ENCODE peak calls at places on chromosomes 12 and 14, in eight cellular contexts. One of them, this sample, is unnamed.

GRCh38 chr14:95267306-95267705 is 52.4 kb downstream of the CLMN start:
- DNase-seq in aorta: no peak
- DNase-seq in RCC 7860: no peak
- DNase-seq in Peyer's patch: no peak
- DNase-seq in T-helper 2 cell: peak; percentile 77
- DNase-seq in psoas muscle: no peak
- DNase-seq in choroid plexus epithelial cell: no peak
- DNase-seq in activated T-helper 2 cell treated with anti-CD3 and anti-CD28 coated beads, Interferon-gamma antibody, Interleukin-2, Interleukin-4, amounts not matched to agents 10 μg/mL and 5 μg/mL and 100 μg/mL, durations not matched to agents 14 hours and 24 hours and 36 hours: no peak
- DNase-seq in this sample: no peak

GRCh38 chr12:55974308-55974724 is 438 bp downstream of the RAB5B start:
- DNase-seq in psoas muscle: no peak
- DNase-seq in activated T-helper 2 cell treated with anti-CD3 and anti-CD28 coated beads, Interferon-gamma antibody, Interleukin-2, Interleukin-4, amounts not matched to agents 10 μg/mL and 5 μg/mL and 100 μg/mL, durations not matched to agents 14 hours and 24 hours and 36 hours: no peak
- DNase-seq in aorta: peak; percentile 75
- DNase-seq in RCC 7860: no peak
- DNase-seq in T-helper 2 cell: peak; percentile 57
- DNase-seq in choroid plexus epithelial cell: peak; percentile 62
- DNase-seq in Peyer's patch: no peak
- DNase-seq in this sample: no peak

GRCh38 chr12:118711185-118711584 is 270.2 kb upstream of the SRRM4 start:
- DNase-seq in psoas muscle: no peak
- DNase-seq in T-helper 2 cell: no peak
- DNase-seq in Peyer's patch: no peak
- DNase-seq in choroid plexus epithelial cell: no peak
- DNase-seq in aorta: no peak
- DNase-seq in RCC 7860: no peak
- DNase-seq in activated T-helper 2 cell treated with anti-CD3 and anti-CD28 coated beads, Interferon-gamma antibody, Interleukin-2, Interleukin-4, amounts not matched to agents 10 μg/mL and 5 μg/mL and 100 μg/mL, durations not matched to agents 14 hours and 24 hours and 36 hours: no peak
- DNase-seq in this sample: no peak

GRCh38 chr14:74528406-74528805 is 34.8 kb downstream of the ISCA2 start:
- DNase-seq in T-helper 2 cell: no peak
- DNase-seq in activated T-helper 2 cell treated with anti-CD3 and anti-CD28 coated beads, Interferon-gamma antibody, Interleukin-2, Interleukin-4, amounts not matched to agents 10 μg/mL and 5 μg/mL and 100 μg/mL, durations not matched to agents 14 hours and 24 hours and 36 hours: no peak
- DNase-seq in RCC 7860: no peak
- DNase-seq in choroid plexus epithelial cell: no peak
- DNase-seq in psoas muscle: no peak
- DNase-seq in Peyer's patch: no peak
- DNase-seq in aorta: no peak
- DNase-seq in this sample: no peak

GRCh38 chr12:78759387-78759786 is 105.2 kb upstream of the SYT1 start:
- DNase-seq in activated T-helper 2 cell treated with anti-CD3 and anti-CD28 coated beads, Interferon-gamma antibody, Interleukin-2, Interleukin-4, amounts not matched to agents 10 μg/mL and 5 μg/mL and 100 μg/mL, durations not matched to agents 14 hours and 24 hours and 36 hours: no peak
- DNase-seq in choroid plexus epithelial cell: peak; percentile 38
- DNase-seq in aorta: no peak
- DNase-seq in RCC 7860: peak; percentile 33
- DNase-seq in psoas muscle: no peak
- DNase-seq in Peyer's patch: no peak
- DNase-seq in T-helper 2 cell: no peak
- DNase-seq in this sample: no peak

GRCh38 chr14:71415404-71415690 is 508.1 kb downstream of the PCNX1 start:
- DNase-seq in aorta: no peak
- DNase-seq in Peyer's patch: no peak
- DNase-seq in activated T-helper 2 cell treated with anti-CD3 and anti-CD28 coated beads, Interferon-gamma antibody, Interleukin-2, Interleukin-4, amounts not matched to agents 10 μg/mL and 5 μg/mL and 100 μg/mL, durations not matched to agents 14 hours and 24 hours and 36 hours: no peak
- DNase-seq in psoas muscle: no peak
- DNase-seq in RCC 7860: no peak
- DNase-seq in T-helper 2 cell: no peak
- DNase-seq in choroid plexus epithelial cell: peak; percentile 91
- DNase-seq in this sample: no peak

GRCh38 chr14:96568646-96569045 is 66.5 kb downstream of the PAPOLA start:
- DNase-seq in choroid plexus epithelial cell: no peak
- DNase-seq in aorta: no peak
- DNase-seq in psoas muscle: no peak
- DNase-seq in T-helper 2 cell: no peak
- DNase-seq in activated T-helper 2 cell treated with anti-CD3 and anti-CD28 coated beads, Interferon-gamma antibody, Interleukin-2, Interleukin-4, amounts not matched to agents 10 μg/mL and 5 μg/mL and 100 μg/mL, durations not matched to agents 14 hours and 24 hours and 36 hours: no peak
- DNase-seq in Peyer's patch: no peak
- DNase-seq in RCC 7860: no peak
- DNase-seq in this sample: no peak

GRCh38 chr12:124727244-124727673 is 136.4 kb downstream of the SCARB1 start:
- DNase-seq in aorta: peak; percentile 93
- DNase-seq in Peyer's patch: no peak
- DNase-seq in T-helper 2 cell: no peak
- DNase-seq in RCC 7860: peak; percentile 70
- DNase-seq in psoas muscle: peak; percentile 80
- DNase-seq in activated T-helper 2 cell treated with anti-CD3 and anti-CD28 coated beads, Interferon-gamma antibody, Interleukin-2, Interleukin-4, amounts not matched to agents 10 μg/mL and 5 μg/mL and 100 μg/mL, durations not matched to agents 14 hours and 24 hours and 36 hours: no peak
- DNase-seq in choroid plexus epithelial cell: no peak
- DNase-seq in this sample: peak; percentile 80

GRCh38 chr12:30882706-30883105 is 43.8 kb upstream of the TSPAN11 start:
- DNase-seq in activated T-helper 2 cell treated with anti-CD3 and anti-CD28 coated beads, Interferon-gamma antibody, Interleukin-2, Interleukin-4, amounts not matched to agents 10 μg/mL and 5 μg/mL and 100 μg/mL, durations not matched to agents 14 hours and 24 hours and 36 hours: no peak
- DNase-seq in Peyer's patch: no peak
- DNase-seq in psoas muscle: no peak
- DNase-seq in RCC 7860: no peak
- DNase-seq in aorta: no peak
- DNase-seq in choroid plexus epithelial cell: peak; percentile 37
- DNase-seq in T-helper 2 cell: no peak
- DNase-seq in this sample: no peak

GRCh38 chr12:47988073-47989022 is 15.9 kb downstream of the COL2A1 start:
- DNase-seq in activated T-helper 2 cell treated with anti-CD3 and anti-CD28 coated beads, Interferon-gamma antibody, Interleukin-2, Interleukin-4, amounts not matched to agents 10 μg/mL and 5 μg/mL and 100 μg/mL, durations not matched to agents 14 hours and 24 hours and 36 hours: no peak
- DNase-seq in choroid plexus epithelial cell: peak; percentile 30
- DNase-seq in Peyer's patch: no peak
- DNase-seq in psoas muscle: no peak
- DNase-seq in T-helper 2 cell: no peak
- DNase-seq in RCC 7860: no peak
- DNase-seq in aorta: no peak
- DNase-seq in this sample: peak; percentile 38

GRCh38 chr14:59360923-59361794 is 104.0 kb downstream of the GPR135 start:
- DNase-seq in psoas muscle: peak; percentile 44
- DNase-seq in choroid plexus epithelial cell: peak; percentile 96
- DNase-seq in T-helper 2 cell: no peak
- DNase-seq in Peyer's patch: peak; percentile 82
- DNase-seq in RCC 7860: peak; percentile 35
- DNase-seq in activated T-helper 2 cell treated with anti-CD3 and anti-CD28 coated beads, Interferon-gamma antibody, Interleukin-2, Interleukin-4, amounts not matched to agents 10 μg/mL and 5 μg/mL and 100 μg/mL, durations not matched to agents 14 hours and 24 hours and 36 hours: no peak
- DNase-seq in aorta: no peak
- DNase-seq in this sample: no peak

This sample was measured in sciatic nerve.